ENCODE peak calls at places on chromosome 3, in five cellular contexts. H is uterus, Z is NCI-H69, I is sigmoid colon, R is nephron progenitor cell. W is an unnamed sample.

GRCh38 chr3:185137821-185138220 is 15.0 kb downstream of the C3orf70 start:
- DNase-seq in Z (no peak), I (no peak), H (no peak), R (no peak), W (no peak)

GRCh38 chr3:44555753-44556152 is 760 bp downstream of the ZKSCAN7 start:
- DNase-seq in I (no peak), R (no peak), Z (peak), H (no peak), W (no peak)

GRCh38 chr3:125240496-125240895 is 27.9 kb upstream of the SLC12A8 start:
- DNase-seq in Z (no peak), H (no peak), I (no peak), R (no peak), W (no peak)

GRCh38 chr3:189419683-189420082 is 211.5 kb upstream of the TP63 start:
- DNase-seq in H (no peak), I (no peak), R (no peak), Z (peak), W (peak)

GRCh38 chr3:186283651-186284445 is 78.2 kb downstream of the DGKG start:
- DNase-seq in Z (no peak), H (no peak), I (no peak), R (no peak), W (no peak)

GRCh38 chr3:34065901-34066300 is 267.5 kb downstream of the PDCD6IP start:
- DNase-seq in H (no peak), R (no peak), I (no peak), Z (no peak), W (no peak)

GRCh38 chr3:97711664-97712063 is 52.9 kb upstream of the ARL6 start:
- DNase-seq in R (no peak), I (no peak), H (no peak), Z (no peak), W (no peak)

GRCh38 chr3:115692887-115693524 is 69.7 kb downstream of the GAP43 start:
- DNase-seq in H (peak), R (peak), Z (peak), I (peak), W (peak)

GRCh38 chr3:123651449-123652345 is 66.8 kb upstream of the HACD2 start:
- DNase-seq in H (no peak), Z (no peak), R (no peak), I (peak), W (no peak)

GRCh38 chr3:188417329-188417728 is 263.4 kb downstream of the LPP start:
- DNase-seq in Z (no peak), R (no peak), H (no peak), I (no peak), W (peak)

GRCh38 chr3:39294446-39295183 is 14.8 kb upstream of the CX3CR1 start:
- DNase-seq in Z (no peak), I (no peak), H (no peak), R (no peak), W (no peak)

GRCh38 chr3:14143271-14143605 is 18.4 kb downstream of the TMEM43 start:
- DNase-seq in H (no peak), I (no peak), R (no peak), Z (no peak), W (no peak)

GRCh38 chr3:151838574-151839312 is 24.8 kb downstream of the AADAC start:
- DNase-seq in I (peak), R (peak), Z (peak), H (peak), W (no peak)

W was measured in gastrocnemius medialis.